ENCODE peak calls at places on chromosomes 16 and 17, in four cellular contexts. K, B, X and D are unnamed samples.

GRCh38 chr17:80639658-80640057 is 95.0 kb downstream of the RPTOR start:
- DNase-seq in B (no peak), X (no peak), K (no peak), D (no peak)

GRCh38 chr17:39080416-39081179 is 70.8 kb downstream of the PLXDC1 start:
- DNase-seq in B (no peak), X (no peak), K (no peak), D (no peak)

GRCh38 chr17:68356520-68356919 is 65.2 kb downstream of the ARSG start:
- DNase-seq in K (no peak), X (no peak), B (no peak), D (no peak)

GRCh38 chr16:16017812-16018211 is 68.4 kb downstream of the ABCC1 start:
- DNase-seq in X (peak; percentile 48), K (no peak), B (no peak), D (no peak)

GRCh38 chr16:77987772-77988171 is 34.6 kb upstream of the CLEC3A start:
- DNase-seq in X (no peak), K (no peak), B (no peak), D (no peak)

GRCh38 chr16:4752351-4753100 is 14.4 kb downstream of the ZNF500 start:
- DNase-seq in B (no peak), K (no peak), X (no peak), D (no peak)

GRCh38 chr17:1904273-1905052 is 74.7 kb downstream of the RPA1 start:
- DNase-seq in K (no peak), B (no peak), X (no peak), D (peak; percentile 32)

GRCh38 chr17:39699818-39700147 is at the start of gene ERBB2:
- DNase-seq in X (no peak), K (peak; percentile 57), B (peak; percentile 67), D (peak; percentile 64)

GRCh38 chr17:35046740-35047283 is 16.7 kb downstream of the RFFL start:
- DNase-seq in X (peak; percentile 14), B (no peak), K (no peak), D (peak; percentile 63)

GRCh38 chr16:49704586-49705155 is 151.2 kb downstream of the ZNF423 start:
- DNase-seq in B (no peak), X (no peak), K (no peak), D (no peak)

GRCh38 chr16:5450435-5451104 is 353.0 kb upstream of the EEF2KMT start:
- DNase-seq in X (no peak), B (peak; percentile 62), K (no peak), D (no peak)

GRCh38 chr17:83037084-83037950 is 42.1 kb upstream of the METRNL start:
- DNase-seq in X (no peak), B (no peak), K (no peak), D (no peak)

GRCh38 chr17:76532072-76532651 is 5.3 kb downstream of the CYGB start:
- DNase-seq in K (no peak), X (no peak), B (no peak), D (peak; percentile 61)

GRCh38 chr17:55641559-55642160 is 81.0 kb downstream of the TMEM100 start:
- DNase-seq in B (peak; percentile 52), K (peak; percentile 57), X (peak; percentile 21), D (peak; percentile 58)

GRCh38 chr16:51442140-51442539 is 291.1 kb upstream of the SALL1 start:
- DNase-seq in B (no peak), K (no peak), X (no peak), D (no peak)

GRCh38 chr16:53191413-53191812 is 136.6 kb downstream of the CHD9 start:
- DNase-seq in K (no peak), B (no peak), X (no peak), D (no peak)

GRCh38 chr17:69388791-69389442 is 25.6 kb upstream of the MAP2K6 start:
- DNase-seq in X (no peak), K (no peak), B (no peak), D (no peak)

GRCh38 chr16:8760021-8760420 is 37.4 kb downstream of the TMEM186 start:
- DNase-seq in B (no peak), X (no peak), K (no peak), D (no peak)

GRCh38 chr16:351804-352520 is 561 bp downstream of the AXIN1 start:
- DNase-seq in B (no peak), X (no peak), K (no peak), D (no peak)

GRCh38 chr16:11612110-11612981 is 25.6 kb upstream of the LITAF start:
- DNase-seq in B (no peak), K (peak; percentile 61), X (peak; percentile 46), D (peak; percentile 83)

GRCh38 chr17:47915667-47916242 is 19.7 kb downstream of the SP2 start:
- DNase-seq in K (no peak), X (no peak), B (no peak), D (no peak)

GRCh38 chr17:68627956-68628355 is 26.8 kb upstream of the FAM20A start:
- DNase-seq in X (no peak), K (no peak), B (peak; percentile 45), D (no peak)

GRCh38 chr16:88383401-88384221 is 852 bp downstream of the ZNF469 start:
- DNase-seq in K (peak; percentile 28), B (no peak), X (peak; percentile 56), D (no peak)

GRCh38 chr16:31127182-31127581 is 8.3 kb downstream of the PRSS8 start:
- DNase-seq in B (no peak), X (no peak), K (no peak), D (no peak)

GRCh38 chr16:51305337-51305736 is 154.3 kb upstream of the SALL1 start:
- DNase-seq in X (no peak), B (no peak), K (no peak), D (no peak)

GRCh38 chr16:69924777-69925191 is 26.4 kb upstream of the CLEC18A start:
- DNase-seq in X (no peak), K (no peak), B (no peak), D (peak; percentile 63)

GRCh38 chr17:71926746-71927398 is 193.9 kb upstream of the SOX9 start:
- DNase-seq in B (no peak), K (no peak), X (no peak), D (no peak)

GRCh38 chr16:79770244-79771064 is 169.9 kb upstream of the MAF start:
- DNase-seq in X (peak; percentile 99), K (no peak), B (peak; percentile 79), D (peak; percentile 63)

GRCh38 chr17:31678431-31678830 is 180.6 kb downstream of the COPRS start:
- DNase-seq in X (no peak), B (no peak), K (no peak), D (no peak)

GRCh38 chr16:3032624-3033023 is 4.1 kb downstream of the BICDL2 start:
- DNase-seq in X (no peak), B (no peak), K (no peak), D (no peak)

GRCh38 chr17:81259058-81259605 is 20.0 kb downstream of the NDUFAF8 start:
- DNase-seq in X (no peak), K (no peak), B (no peak), D (no peak)

GRCh38 chr17:70344356-70345060 is 175.2 kb downstream of the KCNJ2 start:
- DNase-seq in K (no peak), X (no peak), B (no peak), D (no peak)

GRCh38 chr17:32486701-32487459 is at the start of gene CDK5R1:
- DNase-seq in B (peak; percentile 87), X (peak; percentile 84), K (no peak), D (peak; percentile 41)

GRCh38 chr16:1701216-1701878 is 4.6 kb upstream of the MAPK8IP3 start:
- DNase-seq in K (no peak), X (no peak), B (no peak), D (no peak)
- TF ChIP-seq FOSL1 in K (no peak), X (no peak), B (no peak), D (no peak)

GRCh38 chr17:64129515-64129764 is 504 bp downstream of the ERN1 start:
- DNase-seq in X (no peak), B (no peak), K (no peak), D (no peak)

GRCh38 chr17:64129765-64130558 is at the start of gene ERN1:
- DNase-seq in X (peak; percentile 96), B (peak; percentile 91), K (peak; percentile 86), D (peak; percentile 82)

GRCh38 chr17:64133546-64134215 is 3.7 kb upstream of the ERN1 start:
- DNase-seq in B (no peak), K (peak; percentile 75), X (peak; percentile 39), D (peak; percentile 81)

GRCh38 chr17:64130559-64131001 is 636 bp upstream of the ERN1 start:
- DNase-seq in K (no peak), X (no peak), B (no peak), D (no peak)

GRCh38 chr17:64131606-64132270 is 1.8 kb upstream of the ERN1 start:
- DNase-seq in K (no peak), B (no peak), X (no peak), D (no peak)
- TF ChIP-seq FOSL1 in K (no peak), B (no peak), X (no peak), D (no peak)

GRCh38 chr16:58011652-58012051 is 10.4 kb downstream of the USB1 start:
- DNase-seq in B (no peak), K (no peak), X (no peak), D (peak; percentile 41)
- TF ChIP-seq FOSL1 in B (no peak), K (no peak), X (no peak), D (no peak)

GRCh38 chr17:45808845-45809244 is 24.7 kb downstream of the CRHR1 start:
- DNase-seq in K (no peak), X (no peak), B (no peak), D (no peak)

GRCh38 chr17:45809484-45809883 is 25.4 kb downstream of the CRHR1 start:
- DNase-seq in X (no peak), B (no peak), K (no peak), D (no peak)

GRCh38 chr17:45813051-45813731 is 29.1 kb downstream of the CRHR1 start:
- DNase-seq in X (peak; percentile 65), B (peak; percentile 80), K (no peak), D (no peak)

GRCh38 chr17:45814622-45815606 is 29.8 kb upstream of the SPPL2C start:
- DNase-seq in K (no peak), X (no peak), B (no peak), D (no peak)

GRCh38 chr17:45812102-45812501 is 28.0 kb downstream of the CRHR1 start:
- DNase-seq in K (peak; percentile 37), B (no peak), X (peak; percentile 24), D (peak; percentile 29)
- TF ChIP-seq FOSL1 in K (no peak), B (no peak), X (no peak), D (no peak)